ENCODE peak calls at places on chromosomes 6 and 20, in four cellular contexts. U, O, Z and H are unnamed samples.

GRCh38 chr6:91669154-91669903 is 1082.5 kb upstream of the MAP3K7 start:
- DNase-seq in Z (no peak), O (no peak), U (no peak), H (no peak)

GRCh38 chr20:45993197-45993951 is 15.3 kb upstream of the MMP9 start:
- DNase-seq in U (no peak), Z (no peak), O (no peak), H (peak)

GRCh38 chr6:129340983-129341382 is 369.0 kb downstream of the ARHGAP18 start:
- DNase-seq in U (no peak), O (no peak), Z (no peak), H (no peak)

GRCh38 chr6:165939601-165940290 is 227.9 kb downstream of the TBXT start:
- DNase-seq in O (no peak), Z (no peak), U (no peak), H (no peak)

GRCh38 chr20:25056601-25057233 is 1.2 kb downstream of the ACSS1 start:
- DNase-seq in O (no peak), Z (no peak), U (no peak), H (no peak)

GRCh38 chr6:46687619-46688097 is at the start of gene TDRD6:
- DNase-seq in Z (no peak), O (peak), U (no peak), H (no peak)

GRCh38 chr20:22962567-22963439 is 72.3 kb upstream of the SSTR4 start:
- DNase-seq in Z (no peak), U (no peak), O (no peak), H (no peak)

GRCh38 chr6:53306819-53307347 is 41.9 kb downstream of the ELOVL5 start:
- DNase-seq in O (no peak), Z (peak), U (no peak), H (peak)

GRCh38 chr6:84554069-84554468 is 210.3 kb downstream of the TBX18 start:
- DNase-seq in U (no peak), Z (no peak), O (no peak), H (no peak)

GRCh38 chr6:143449731-143450452 is 603 bp downstream of the ADAT2 start:
- DNase-seq in U (no peak), O (peak), Z (peak), H (peak)

GRCh38 chr20:20009784-20010253 is 7.3 kb upstream of the NAA20 start:
- DNase-seq in O (no peak), Z (no peak), U (peak), H (peak)

GRCh38 chr6:112802154-112802553 is 455.0 kb downstream of the RFPL4B start:
- DNase-seq in O (no peak), Z (no peak), U (no peak), H (no peak)

GRCh38 chr20:54909702-54910101 is 434.3 kb downstream of the DOK5 start:
- DNase-seq in U (no peak), Z (no peak), O (no peak), H (no peak)

GRCh38 chr20:14235355-14235754 is 102.1 kb downstream of the FLRT3 start:
- DNase-seq in U (no peak), O (no peak), Z (no peak), H (no peak)
- TF ChIP-seq TCF7 in U (no peak), O (no peak), Z (no peak), H (no peak)

GRCh38 chr6:149897855-149898744 is at the start of gene RAET1E:
- DNase-seq in U (peak), Z (no peak), O (peak), H (no peak)
- TF ChIP-seq CTCF in U (no peak), Z (no peak), O (peak), H (peak)

DNA sequence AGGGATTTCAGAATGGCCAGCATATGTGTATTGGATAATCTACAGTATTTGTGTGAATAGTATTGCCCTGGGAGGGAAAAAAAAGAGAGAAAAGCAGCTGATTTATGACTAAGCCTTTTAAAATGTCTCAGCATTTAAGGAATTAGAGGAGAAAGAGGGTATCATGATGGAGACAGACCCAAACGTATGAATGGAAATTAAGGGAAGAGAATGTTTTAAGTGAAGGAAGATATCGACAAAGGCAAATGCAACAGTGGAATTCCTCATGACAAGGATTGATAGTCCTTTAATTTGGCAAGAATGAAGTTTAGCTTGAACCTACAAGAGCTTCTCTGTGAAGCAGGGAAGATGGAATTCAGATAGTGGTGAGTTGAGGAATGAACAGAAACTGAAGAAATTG is 367.3 kb upstream of the POU3F2 start:
- DNase-seq in U (no peak), O (no peak), Z (no peak), H (no peak)
- TF ChIP-seq TCF7 in U (no peak), O (no peak), Z (no peak), H (no peak)

GRCh38 chr20:43838703-43839060 is 76.0 kb upstream of the TOX2 start:
- DNase-seq in U (no peak), O (no peak), Z (no peak), H (no peak)

GRCh38 chr20:43839793-43840199 is 74.9 kb upstream of the TOX2 start:
- DNase-seq in U (no peak), O (no peak), Z (no peak), H (no peak)

GRCh38 chr20:43837856-43838702 is 76.6 kb upstream of the TOX2 start:
- DNase-seq in O (no peak), Z (no peak), U (no peak), H (no peak)

GRCh38 chr20:43842126-43843020 is 72.3 kb upstream of the TOX2 start:
- DNase-seq in Z (no peak), U (no peak), O (no peak), H (no peak)

DNA sequence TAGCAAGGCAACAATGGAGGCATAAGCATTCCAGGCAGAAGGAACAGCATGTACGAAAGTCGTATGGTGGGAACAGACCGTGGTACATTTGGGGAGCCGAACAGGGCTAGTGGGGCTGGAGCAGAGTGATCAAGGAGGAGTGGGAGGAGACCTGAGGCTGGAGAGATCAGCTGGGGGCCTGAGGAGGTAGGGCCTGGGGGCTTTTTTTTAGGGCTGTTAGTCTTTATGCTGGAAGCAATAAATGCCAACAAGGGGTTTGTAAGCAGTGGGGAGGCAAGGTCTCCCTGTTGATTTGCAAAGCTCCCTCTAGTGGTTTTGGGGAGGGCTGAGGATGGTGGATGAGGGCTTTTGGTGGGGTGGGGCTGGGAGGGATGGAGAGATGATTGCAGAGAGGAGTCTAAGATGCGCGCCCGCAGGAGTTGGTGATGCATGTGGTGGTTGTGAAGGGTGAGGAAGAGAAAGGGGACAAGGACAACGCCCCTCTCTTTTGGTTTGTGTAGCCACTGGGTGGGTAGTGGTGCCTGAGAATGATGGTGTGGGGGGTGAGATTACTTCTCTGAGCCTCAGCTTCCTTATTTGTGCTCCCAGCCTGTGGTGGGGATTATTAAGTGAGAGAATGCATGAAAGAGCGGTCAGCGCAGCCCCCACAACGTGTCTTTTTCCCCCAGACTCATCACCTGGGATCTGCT is 74.1 kb upstream of the TOX2 start:
- DNase-seq in Z (no peak), U (peak), O (peak), H (peak)
- TF ChIP-seq CTCF in Z (peak), U (no peak), O (peak), H (peak)

GRCh38 chr6:151088599-151088935 is 151.2 kb upstream of the AKAP12 start:
- DNase-seq in U (no peak), O (no peak), Z (no peak), H (no peak)

GRCh38 chr6:151091571-151091970 is 148.2 kb upstream of the AKAP12 start:
- DNase-seq in U (no peak), O (no peak), Z (no peak), H (no peak)

GRCh38 chr6:151084275-151084674 is 155.5 kb upstream of the AKAP12 start:
- DNase-seq in Z (no peak), U (no peak), O (no peak), H (no peak)

GRCh38 chr6:151089916-151090443 is 149.8 kb upstream of the AKAP12 start:
- DNase-seq in U (peak), O (no peak), Z (no peak), H (no peak)

GRCh38 chr6:151087861-151088598 is 151.7 kb upstream of the AKAP12 start:
- DNase-seq in O (peak), U (no peak), Z (no peak), H (peak)
- TF ChIP-seq TCF7 in O (no peak), U (no peak), Z (no peak), H (no peak)

GRCh38 chr6:7866531-7866930 is 44.1 kb downstream of the TXNDC5 start:
- DNase-seq in U (no peak), O (no peak), Z (no peak), H (no peak)

GRCh38 chr6:7868926-7869325 is 41.7 kb downstream of the TXNDC5 start:
- DNase-seq in Z (no peak), U (no peak), O (no peak), H (no peak)

GRCh38 chr6:7865811-7866210 is 44.8 kb downstream of the TXNDC5 start:
- DNase-seq in U (no peak), O (no peak), Z (no peak), H (no peak)
- TF ChIP-seq CTCF in U (no peak), O (no peak), Z (no peak), H (no peak)